ENCODE peak calls at places on chromosome 11, in four cellular contexts. Q, W, P and H are unnamed samples.

GRCh38 chr11:3674189-3674588 is 3.0 kb upstream of the CHRNA10 start:
- DNase-seq in Q (no peak), W (no peak), P (no peak), H (no peak)

GRCh38 chr11:112805658-112806057 is 155.6 kb upstream of the NCAM1 start:
- DNase-seq in Q (no peak), W (no peak), P (no peak), H (peak)

GRCh38 chr11:34510673-34511072 is 2.9 kb downstream of the ELF5 start:
- DNase-seq in Q (no peak), W (no peak), P (no peak), H (no peak)

GRCh38 chr11:117816151-117816741 is 8.3 kb downstream of the FXYD2 start:
- DNase-seq in Q (no peak), W (peak), P (no peak), H (no peak)

GRCh38 chr11:102950622-102951081 is 4.9 kb downstream of the MMP13 start:
- DNase-seq in Q (no peak), W (no peak), P (no peak), H (no peak)

GRCh38 chr11:99766816-99767215 is 746.1 kb downstream of the CNTN5 start:
- DNase-seq in Q (no peak), W (no peak), P (no peak), H (no peak)

GRCh38 chr11:105449100-105449734 is 160.7 kb upstream of the GRIA4 start:
- DNase-seq in Q (no peak), W (peak), P (no peak), H (no peak)

GRCh38 chr11:78099671-78100070 is 20.0 kb upstream of the NDUFC2 start:
- DNase-seq in Q (no peak), W (no peak), P (no peak), H (no peak)

GRCh38 chr11:130916910-130917309 is 631 bp upstream of the SNX19 start:
- DNase-seq in Q (no peak), W (peak), P (no peak), H (no peak)

GRCh38 chr11:134754823-134755198 is 342.8 kb upstream of the B3GAT1 start:
- DNase-seq in Q (no peak), W (no peak), P (no peak), H (no peak)

GRCh38 chr11:34512810-34513673 is 552 bp downstream of the ELF5 start:
- DNase-seq in Q (peak), W (peak), P (peak), H (peak)

GRCh38 chr11:122163420-122163819 is 47.4 kb upstream of the BLID start:
- DNase-seq in Q (no peak), W (no peak), P (no peak), H (no peak)

GRCh38 chr11:95512177-95512576 is 277.4 kb downstream of the FAM76B start:
- DNase-seq in Q (no peak), W (no peak), P (no peak), H (no peak)

GRCh38 chr11:126352934-126353801 is 2.3 kb upstream of the ST3GAL4 start:
- DNase-seq in Q (no peak), W (peak), P (no peak), H (no peak)

GRCh38 chr11:8913961-8914660 is 3.1 kb downstream of the AKIP1 start:
- DNase-seq in Q (no peak), W (no peak), P (peak), H (no peak)

GRCh38 chr11:71158936-71159335 is 93.4 kb downstream of the SHANK2 start:
- DNase-seq in Q (no peak), W (no peak), P (no peak), H (no peak)

GRCh38 chr11:75238595-75239245 is 1.9 kb upstream of the TPBGL start:
- DNase-seq in Q (peak), W (no peak), P (no peak), H (peak)

GRCh38 chr11:60121259-60121658 is 32.8 kb downstream of the MS4A2 start:
- DNase-seq in Q (peak), W (no peak), P (no peak), H (no peak)

GRCh38 chr11:78277314-78277994 is 88.7 kb downstream of the USP35 start:
- DNase-seq in Q (peak), W (no peak), P (no peak), H (peak)

GRCh38 chr11:108034034-108034433 is 25.3 kb downstream of the CUL5 start:
- DNase-seq in Q (no peak), W (no peak), P (no peak), H (no peak)

GRCh38 chr11:16925495-16926065 is 88.6 kb downstream of the PLEKHA7 start:
- DNase-seq in Q (peak), W (peak), P (no peak), H (no peak)

GRCh38 chr11:34028407-34028804 is 23.1 kb upstream of the CAPRIN1 start:
- DNase-seq in Q (no peak), W (no peak), P (no peak), H (peak)

GRCh38 chr11:83819936-83820549 is 533.9 kb upstream of the CCDC90B start:
- DNase-seq in Q (no peak), W (no peak), P (no peak), H (no peak)

GRCh38 chr11:69295995-69296889 is 2.3 kb downstream of the MYEOV start:
- DNase-seq in Q (no peak), W (peak), P (peak), H (peak)

GRCh38 chr11:60767388-60767811 is 10.7 kb downstream of the MS4A15 start:
- DNase-seq in Q (no peak), W (peak), P (no peak), H (no peak)

GRCh38 chr11:46072172-46072964 is 48.9 kb downstream of the PHF21A start:
- DNase-seq in Q (no peak), W (no peak), P (no peak), H (no peak)

GRCh38 chr11:114084414-114084813 is 24.9 kb downstream of the ZBTB16 start:
- DNase-seq in Q (no peak), W (no peak), P (no peak), H (no peak)

GRCh38 chr11:124935548-124936514 is at the start of gene HEPACAM:
- DNase-seq in Q (no peak), W (no peak), P (no peak), H (no peak)

GRCh38 chr11:106030609-106031008 is 8.6 kb upstream of the MSANTD4 start:
- DNase-seq in Q (no peak), W (no peak), P (no peak), H (no peak)

GRCh38 chr11:69360606-69361005 is 66.7 kb downstream of the MYEOV start:
- DNase-seq in Q (peak), W (no peak), P (no peak), H (peak)

GRCh38 chr11:64124147-64124546 is 41.8 kb downstream of the MACROD1 start:
- DNase-seq in Q (no peak), W (no peak), P (no peak), H (no peak)

GRCh38 chr11:63146586-63146985 is 2.6 kb upstream of the SLC22A24 start:
- DNase-seq in Q (no peak), W (no peak), P (no peak), H (no peak)

GRCh38 chr11:30423886-30424285 is 101.0 kb downstream of the ARL14EP start:
- DNase-seq in Q (no peak), W (no peak), P (no peak), H (no peak)

GRCh38 chr11:57874981-57875380 is 113.4 kb downstream of the CTNND1 start:
- DNase-seq in Q (no peak), W (no peak), P (no peak), H (no peak)

GRCh38 chr11:105046898-105047579 is 1.9 kb upstream of the CARD16 start:
- DNase-seq in Q (peak), W (no peak), P (no peak), H (no peak)

GRCh38 chr11:8019671-8020597 is 32.8 kb downstream of the EIF3F start:
- DNase-seq in Q (no peak), W (no peak), P (no peak), H (no peak)